ENCODE peak calls at places on chromosomes 16 and 17, in eight cellular contexts. J is tibial nerve, W is A549, Y is upper lobe of right lung, R is H9, D is PC-9, Z is breast epithelium, U is PC-3. F is an unnamed sample. For H3K4me1, the result is how much of the 10 kb centered on the place peaks cover.

GRCh38 chr17:78637146-78637545 is 60.0 kb upstream of the DNAH17 start:
- DNase-seq in J (no peak), U (no peak), R (no peak), W (no peak), Y (no peak), Z (no peak), D (no peak), F (no peak)

GRCh38 chr17:38352245-38353083 is 820 bp downstream of the SOCS7 start:
- DNase-seq in Z (no peak), Y (peak), D (peak), W (peak), R (peak), U (peak), J (no peak), F (peak)

GRCh38 chr17:49779730-49780220 is 8.7 kb upstream of the KAT7 start:
- DNase-seq in U (peak), D (peak), R (no peak), J (no peak), W (peak), Y (no peak), Z (no peak), F (no peak)

GRCh38 chr16:84823484-84823883 is 3.7 kb downstream of the CRISPLD2 start:
- DNase-seq in D (no peak), W (no peak), Z (no peak), J (no peak), R (no peak), Y (no peak), U (no peak), F (no peak)

GRCh38 chr17:44911133-44912001 is 3.9 kb downstream of the GFAP start:
- DNase-seq in J (no peak), U (peak), W (peak), D (no peak), Y (peak), Z (no peak), R (peak), F (peak)

GRCh38 chr16:23847938-23848337 is 12.2 kb downstream of the PRKCB start:
- DNase-seq in U (no peak), J (no peak), Z (no peak), R (no peak), Y (no peak), W (no peak), D (no peak), F (no peak)

GRCh38 chr17:77394540-77395295 is 253.9 kb downstream of the SEC14L1 start:
- DNase-seq in W (no peak), Y (no peak), R (no peak), D (peak), J (no peak), Z (peak), U (peak), F (peak)

GRCh38 chr16:75251280-75252048 is at the start of gene BCAR1:
- DNase-seq in J (peak), W (peak), D (peak), U (peak), Z (peak), Y (peak), R (peak), F (peak)

GRCh38 chr16:18979936-18980335 is 3.8 kb upstream of the TMC7 start:
- DNase-seq in Z (no peak), Y (no peak), R (no peak), U (peak), W (no peak), D (no peak), J (no peak), F (no peak)

GRCh38 chr17:34398990-34399389 is 36.0 kb upstream of the CCL1 start:
- DNase-seq in Y (no peak), W (no peak), R (no peak), U (no peak), D (no peak), J (no peak), Z (no peak), F (no peak)

GRCh38 chr17:37745801-37746426 is 1.1 kb upstream of the HNF1B start:
- DNase-seq in W (no peak), R (no peak), Y (no peak), D (no peak), Z (no peak), U (no peak), J (no peak), F (no peak)

GRCh38 chr17:16987830-16988601 is 16.1 kb upstream of the TNFRSF13B start:
- DNase-seq in Y (peak), R (peak), J (peak), Z (no peak), D (peak), U (peak), W (peak), F (peak)

GRCh38 chr17:76149214-76149613 is 8.2 kb upstream of the FOXJ1 start:
- DNase-seq in J (no peak), W (no peak), R (no peak), Y (no peak), U (no peak), D (no peak), Z (no peak), F (no peak)

GRCh38 chr17:348692-349425 is 3.7 kb downstream of the RPH3AL start:
- DNase-seq in J (peak), Y (peak), D (no peak), Z (peak), U (no peak), R (peak), W (peak), F (peak)

GRCh38 chr17:64399767-64400156 is 9.1 kb upstream of the PECAM1 start:
- DNase-seq in Y (no peak), W (no peak), U (no peak), J (no peak), R (no peak), Z (no peak), D (no peak), F (no peak)

GRCh38 chr17:58344791-58345157 is 7.2 kb downstream of the SUPT4H1 start:
- DNase-seq in U (no peak), Z (no peak), Y (peak), D (no peak), W (no peak), J (no peak), R (no peak), F (no peak)

GRCh38 chr16:79278506-79278905 is 322.0 kb downstream of the MAF start:
- DNase-seq in W (no peak), J (no peak), D (no peak), R (no peak), Y (no peak), U (no peak), Z (no peak), F (no peak)

GRCh38 chr17:62628845-62629555 is 1.5 kb downstream of the MRC2 start:
- DNase-seq in Y (no peak), D (no peak), R (peak), Z (no peak), J (no peak), W (no peak), U (no peak), F (no peak)

GRCh38 chr17:61478026-61478789 is 26.0 kb downstream of the TBX4 start:
- DNase-seq in W (no peak), Z (no peak), D (no peak), U (no peak), Y (peak), R (peak), J (no peak), F (peak)

GRCh38 chr16:85946680-85947510 is 47.9 kb downstream of the IRF8 start:
- DNase-seq in D (no peak), Y (no peak), R (no peak), W (no peak), Z (no peak), J (no peak), U (no peak), F (no peak)

GRCh38 chr17:50778471-50778870 is 11.2 kb upstream of the ANKRD40CL start:
- DNase-seq in R (no peak), Z (no peak), W (no peak), D (no peak), J (no peak), Y (no peak), U (no peak), F (no peak)

GRCh38 chr17:79808763-79809529 is 12.1 kb upstream of the CBX8 start:
- DNase-seq in R (peak), U (peak), W (peak), Y (no peak), J (no peak), D (peak), Z (no peak), F (no peak)

GRCh38 chr16:14447783-14448182 is 182.3 kb downstream of the PARN start:
- DNase-seq in D (no peak), J (no peak), Y (no peak), Z (no peak), U (no peak), R (no peak), W (no peak), F (no peak)

GRCh38 chr17:48804936-48805411 is 12.1 kb downstream of the TTLL6 start:
- DNase-seq in W (peak), Z (peak), U (peak), D (peak), R (peak), Y (peak), J (no peak), F (peak)

GRCh38 chr16:84842516-84843148 is 22.8 kb downstream of the CRISPLD2 start:
- DNase-seq in R (no peak), J (no peak), U (no peak), D (peak), W (no peak), Z (no peak), Y (no peak), F (peak)

GRCh38 chr16:67399749-67400704 is 6.7 kb upstream of the TPPP3 start:
- DNase-seq in Z (no peak), Y (no peak), R (no peak), U (no peak), J (no peak), W (no peak), D (no peak), F (peak)

GRCh38 chr16:88479795-88480760 is 27.0 kb downstream of the ZFPM1 start:
- DNase-seq in J (no peak), Z (no peak), D (no peak), Y (no peak), U (no peak), R (no peak), W (no peak), F (no peak)

GRCh38 chr16:89354325-89354724 is 136.0 kb downstream of the ANKRD11 start:
- DNase-seq in Z (no peak), W (no peak), U (no peak), R (no peak), D (no peak), J (no peak), Y (peak), F (no peak)

GRCh38 chr17:83176956-83177583 is 97.7 kb downstream of the METRNL start:
- DNase-seq in Y (no peak), J (peak), Z (peak), W (no peak), D (no peak), U (no peak), R (no peak), F (no peak)

GRCh38 chr17:63477471-63478440 is 895 bp downstream of the ACE start:
- DNase-seq in W (no peak), U (peak), Z (no peak), D (no peak), Y (no peak), R (peak), J (no peak), F (no peak)

GRCh38 chr17:50817838-50818237 is 17.5 kb upstream of the WFIKKN2 start:
- DNase-seq in J (no peak), R (no peak), D (peak), Z (no peak), Y (no peak), U (peak), W (peak), F (no peak)

GRCh38 chr17:29778936-29779811 is 150.9 kb downstream of the SSH2 start:
- DNase-seq in R (peak), Z (peak), D (peak), W (peak), U (peak), Y (peak), J (peak), F (peak)

GRCh38 chr17:17419621-17420020 is 57.2 kb upstream of the MED9 start:
- DNase-seq in J (no peak), Y (peak), W (no peak), U (no peak), D (no peak), R (no peak), Z (no peak), F (peak)

GRCh38 chr16:74438492-74438979 is 17.3 kb upstream of the CLEC18B start:
- DNase-seq in J (no peak), R (no peak), U (no peak), Y (no peak), D (no peak), Z (no peak), W (no peak), F (no peak)

GRCh38 chr17:31494259-31495048 is 103.0 kb downstream of the RAB11FIP4 start:
- DNase-seq in J (no peak), W (no peak), R (no peak), U (no peak), D (peak), Z (no peak), Y (no peak), F (no peak)
- TF ChIP-seq CTCF in J (no peak), W (no peak), R (no peak), U (no peak), D (no peak), Z (no peak), Y (no peak), F (no peak)

GRCh38 chr16:11561856-11562255 is 24.9 kb downstream of the LITAF start:
- DNase-seq in R (no peak), J (no peak), Z (no peak), D (no peak), U (no peak), W (no peak), Y (no peak), F (no peak)
- H3K4me1 ChIP-seq in R (under half), J (under half), Z (under half), D (under half), U (under half), W (half or more), Y (under half), F (half or more)

GRCh38 chr17:2928294-2928890 is 132.2 kb downstream of the RAP1GAP2 start:
- DNase-seq in Y (no peak), W (no peak), Z (no peak), J (no peak), D (no peak), U (no peak), R (peak), F (no peak)

GRCh38 chr17:2931901-2932300 is 131.5 kb downstream of the OR1D5 start:
- DNase-seq in D (no peak), W (no peak), Z (no peak), R (no peak), U (no peak), Y (no peak), J (no peak), F (no peak)

GRCh38 chr17:2932946-2933345 is 130.5 kb downstream of the OR1D5 start:
- DNase-seq in R (peak), Z (no peak), U (no peak), W (no peak), J (no peak), D (no peak), Y (no peak), F (no peak)

GRCh38 chr17:2931426-2931825 is 132.0 kb downstream of the OR1D5 start:
- DNase-seq in W (no peak), J (no peak), R (peak), Z (no peak), U (no peak), D (no peak), Y (no peak), F (no peak)

GRCh38 chr17:2929881-2930533 is 133.4 kb downstream of the OR1D5 start:
- DNase-seq in D (peak), U (peak), W (peak), Z (no peak), Y (no peak), J (no peak), R (peak), F (peak)
- TF ChIP-seq CTCF in D (peak), U (peak), W (peak), Z (peak), Y (peak), J (peak), R (peak), F (peak)

GRCh38 chr16:81463296-81463890 is 18.8 kb downstream of the CMIP start:
- DNase-seq in Y (no peak), W (no peak), U (no peak), J (no peak), D (no peak), Z (no peak), R (no peak), F (no peak)
- H3K4me1 ChIP-seq in Y (half or more), W (half or more), U (under half), J (under half), D (under half), Z (under half), R (under half), F (half or more)

DNA sequence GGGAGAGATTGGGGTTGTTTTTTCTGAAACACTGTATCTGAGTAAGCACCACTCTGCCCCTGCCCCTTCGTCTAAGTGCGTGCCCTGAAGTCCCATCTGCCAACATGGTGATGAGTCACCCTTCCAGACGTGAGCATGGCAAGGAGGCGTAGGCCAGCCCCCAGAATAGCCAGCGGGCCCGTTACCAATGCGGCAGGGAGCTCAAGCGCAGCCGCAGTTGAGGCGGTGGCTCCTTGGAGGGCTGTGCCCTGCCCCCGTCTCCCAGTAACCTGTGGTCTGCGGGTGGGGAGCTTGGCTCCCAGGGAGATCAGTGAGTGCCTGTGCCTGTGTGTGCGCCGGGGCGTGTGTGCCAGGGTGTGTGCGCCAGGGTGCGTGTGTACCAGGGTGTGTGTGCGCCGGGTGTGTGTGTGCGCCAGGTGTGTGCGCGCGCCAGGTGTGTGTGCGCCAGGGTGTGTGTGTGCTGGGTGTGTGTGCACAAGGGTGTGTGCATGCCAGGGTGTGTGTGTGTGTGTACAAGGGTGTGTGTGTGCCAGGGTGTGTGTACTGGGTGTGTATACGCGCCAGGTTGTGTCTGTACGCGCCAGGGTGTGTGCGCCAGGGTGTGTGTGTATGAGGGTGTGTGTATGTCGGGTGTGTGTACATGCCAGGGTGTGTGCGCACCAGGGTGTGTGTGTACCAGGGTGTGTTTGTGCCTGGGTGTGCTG is 98.6 kb upstream of the CHMP6 start:
- DNase-seq in R (no peak), D (peak), Y (no peak), J (no peak), U (peak), W (peak), Z (no peak), F (no peak)
- TF ChIP-seq CTCF in R (no peak), D (no peak), Y (no peak), J (no peak), U (no peak), W (no peak), Z (no peak), F (no peak)

GRCh38 chr16:49009204-49009603 is 272.4 kb downstream of the CBLN1 start:
- DNase-seq in U (no peak), Y (no peak), Z (no peak), R (no peak), W (no peak), J (no peak), D (no peak), F (no peak)
- H3K4me1 ChIP-seq in U (under half), Y (under half), Z (under half), R (under half), W (under half), J (under half), D (under half), F (under half)

F was measured in lower lobe of right lung.